ENCODE peak calls at places on chromosomes 7 and 10, in six cellular contexts. P is mesenchymal stem cell, M is Panc1, Q is GM23338, U is stomach, K is AG10803. X is an unnamed sample.

GRCh38 chr10:63644398-63645142 is 123.4 kb downstream of the REEP3 start:
- DNase-seq in M (no peak), U (no peak), Q (no peak), P (no peak), K (no peak), X (no peak)

GRCh38 chr10:86899670-86900276 is 57.6 kb downstream of the MMRN2 start:
- DNase-seq in K (peak), P (peak), U (peak), Q (peak), M (peak), X (peak)

GRCh38 chr10:4688620-4689019 is 137.4 kb upstream of the AKR1E2 start:
- DNase-seq in P (peak), U (no peak), K (no peak), M (no peak), Q (no peak), X (no peak)

GRCh38 chr7:117949232-117949631 is 76.0 kb upstream of the CTTNBP2 start:
- DNase-seq in U (no peak), M (no peak), Q (no peak), P (no peak), K (no peak), X (no peak)

GRCh38 chr10:101575580-101576228 is 12.4 kb downstream of the POLL start:
- DNase-seq in Q (no peak), M (no peak), U (no peak), K (no peak), P (no peak), X (no peak)

GRCh38 chr7:123355576-123356195 is 155.9 kb upstream of the SLC13A1 start:
- DNase-seq in U (no peak), Q (peak), M (no peak), K (no peak), P (peak), X (no peak)

GRCh38 chr7:149147730-149148653 is 739 bp downstream of the ZNF398 start:
- DNase-seq in Q (peak), M (no peak), K (peak), P (peak), U (peak), X (no peak)

GRCh38 chr7:139909379-139910050 is 80.5 kb downstream of the TBXAS1 start:
- DNase-seq in M (no peak), Q (no peak), P (no peak), K (peak), U (no peak), X (no peak)

GRCh38 chr10:110414563-110415309 is 83.0 kb upstream of the DUSP5 start:
- DNase-seq in U (peak), K (peak), P (no peak), Q (no peak), M (no peak), X (peak)

GRCh38 chr10:12849351-12850181 is 151.9 kb downstream of the CCDC3 start:
- DNase-seq in U (no peak), Q (no peak), K (no peak), M (no peak), P (no peak), X (no peak)

GRCh38 chr7:43164757-43165156 is 52.3 kb downstream of the HECW1 start:
- DNase-seq in U (no peak), K (peak), M (peak), Q (no peak), P (peak), X (no peak)

GRCh38 chr7:138278601-138279000 is 181.5 kb upstream of the TRIM24 start:
- DNase-seq in U (no peak), P (no peak), K (no peak), M (no peak), Q (no peak), X (no peak)

GRCh38 chr7:148720472-148720871 is 21.8 kb downstream of the CUL1 start:
- DNase-seq in P (no peak), U (no peak), K (peak), M (no peak), Q (no peak), X (no peak)

GRCh38 chr7:116398672-116399071 is 100.9 kb upstream of the CAV2 start:
- DNase-seq in M (no peak), U (no peak), K (no peak), P (no peak), Q (no peak), X (no peak)

GRCh38 chr10:101617102-101617823 is 29.1 kb downstream of the DPCD start:
- DNase-seq in K (no peak), P (no peak), Q (peak), U (no peak), M (no peak), X (no peak)

GRCh38 chr7:139817249-139817648 is 11.8 kb upstream of the TBXAS1 start:
- DNase-seq in Q (no peak), M (no peak), P (no peak), K (no peak), U (peak), X (no peak)

GRCh38 chr10:48452879-48453412 is 146.5 kb downstream of the MAPK8 start:
- DNase-seq in M (no peak), K (no peak), P (no peak), Q (no peak), U (peak), X (no peak)

GRCh38 chr7:151866028-151866427 is 10.9 kb downstream of the PRKAG2 start:
- DNase-seq in K (no peak), U (no peak), Q (no peak), P (no peak), M (no peak), X (no peak)
- H3K4me3 ChIP-seq in K (no peak), U (no peak), Q (no peak), P (no peak), M (no peak), X (no peak)

DNA sequence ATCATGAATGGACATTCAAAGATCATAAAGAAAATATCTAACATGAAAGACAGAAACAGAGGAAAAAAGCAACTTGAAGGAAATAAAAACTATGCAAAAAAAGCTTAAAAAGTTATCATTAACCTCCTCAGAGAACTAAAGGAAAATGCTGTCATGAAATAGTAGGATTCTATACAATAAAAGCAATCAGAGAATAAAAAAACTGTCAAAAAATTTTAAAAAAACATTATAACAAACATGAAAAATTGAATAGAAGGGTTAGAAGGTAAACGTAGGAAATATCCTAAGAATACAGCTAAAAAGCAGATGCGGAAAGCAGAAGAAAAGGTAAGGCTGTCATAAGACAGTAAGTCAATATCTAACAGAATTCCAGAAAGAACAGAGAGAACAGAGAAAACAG is 44.8 kb downstream of the SGMS1 start:
- DNase-seq in P (no peak), Q (no peak), U (no peak), M (no peak), K (no peak), X (no peak)
- H3K4me3 ChIP-seq in P (no peak), Q (no peak), U (no peak), M (no peak), K (no peak), X (no peak)

DNA sequence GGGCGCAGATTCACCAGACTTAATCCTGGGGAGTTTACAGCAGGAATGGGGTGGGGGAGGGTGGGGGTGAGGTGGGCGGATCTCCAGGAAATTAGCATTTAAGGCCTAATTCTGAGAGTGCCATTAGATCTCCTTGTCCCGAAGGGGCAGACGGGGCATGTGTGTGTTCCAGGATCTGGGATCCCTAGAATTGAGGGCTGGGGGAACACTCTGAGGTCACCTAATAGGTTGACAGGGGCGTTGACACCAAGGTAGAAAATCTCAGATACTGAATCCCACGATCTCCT is 9.4 kb upstream of the EPHB4 start:
- DNase-seq in U (no peak), K (no peak), Q (no peak), M (no peak), P (no peak), X (no peak)
- H3K4me3 ChIP-seq in U (peak), K (peak), Q (peak), M (no peak), P (peak), X (no peak)

DNA sequence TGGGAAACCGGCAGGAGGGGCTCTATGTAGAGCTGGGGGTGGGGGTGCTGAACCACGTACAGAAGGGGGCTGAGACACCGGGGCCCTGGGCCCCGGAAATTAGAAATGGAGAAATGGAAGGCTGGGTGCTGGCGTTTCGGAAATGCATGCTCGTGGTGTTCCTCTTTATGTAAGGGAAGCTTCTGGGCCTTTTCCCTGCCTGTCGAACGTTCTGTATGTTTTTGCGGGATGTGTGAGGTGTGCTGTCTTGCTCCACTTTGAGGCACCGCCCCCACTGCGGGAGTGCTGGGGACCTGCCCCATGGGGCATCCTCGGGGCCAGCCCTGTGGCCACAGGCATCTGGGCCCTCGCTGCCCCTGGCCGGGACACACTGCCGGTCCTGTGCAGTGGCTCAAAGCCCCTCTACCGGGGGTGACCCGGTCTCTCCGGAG is 1.7 kb upstream of the VENTX start:
- DNase-seq in U (no peak), M (no peak), Q (peak), K (no peak), P (no peak), X (no peak)
- H3K4me3 ChIP-seq in U (peak), M (no peak), Q (peak), K (no peak), P (no peak), X (no peak)

DNA sequence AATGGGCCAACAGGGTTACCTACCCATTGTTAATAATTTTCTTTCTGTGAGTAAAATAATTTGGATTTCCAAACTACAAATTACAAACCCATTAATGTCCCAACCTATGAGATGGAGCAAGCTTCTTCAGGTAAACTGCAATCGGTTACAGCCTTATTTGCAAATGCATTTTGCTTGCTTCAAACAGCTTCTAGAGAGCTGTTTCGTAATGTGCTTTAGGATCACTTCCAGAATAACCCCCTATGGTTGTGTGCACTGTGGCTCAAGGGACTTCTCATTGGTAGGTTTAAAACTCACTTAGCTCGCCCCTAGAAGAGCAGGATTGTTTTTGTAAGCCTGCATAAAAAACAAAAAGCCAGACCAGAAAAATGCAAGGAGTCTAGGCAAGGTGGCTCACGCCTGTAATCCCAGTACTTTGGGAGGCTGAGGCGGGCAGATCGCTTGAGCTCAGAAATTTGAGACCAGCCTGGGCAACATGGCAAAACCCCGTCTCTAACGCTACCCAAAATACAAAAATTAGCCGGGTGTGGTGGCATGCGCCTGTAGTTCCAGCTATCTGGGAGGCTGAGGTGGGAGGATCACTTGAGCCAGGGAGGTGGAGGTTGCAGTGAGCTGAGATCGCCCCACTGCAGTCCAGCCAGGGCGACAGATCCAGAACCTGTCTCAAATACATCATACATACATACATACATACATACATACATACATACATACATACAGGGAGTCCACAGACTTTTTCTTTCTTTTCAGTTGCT is 3.3 kb upstream of the MAP3K8 start:
- DNase-seq in Q (no peak), K (no peak), M (no peak), P (no peak), U (no peak), X (no peak)
- H3K4me3 ChIP-seq in Q (no peak), K (no peak), M (no peak), P (peak), U (no peak), X (no peak)

DNA sequence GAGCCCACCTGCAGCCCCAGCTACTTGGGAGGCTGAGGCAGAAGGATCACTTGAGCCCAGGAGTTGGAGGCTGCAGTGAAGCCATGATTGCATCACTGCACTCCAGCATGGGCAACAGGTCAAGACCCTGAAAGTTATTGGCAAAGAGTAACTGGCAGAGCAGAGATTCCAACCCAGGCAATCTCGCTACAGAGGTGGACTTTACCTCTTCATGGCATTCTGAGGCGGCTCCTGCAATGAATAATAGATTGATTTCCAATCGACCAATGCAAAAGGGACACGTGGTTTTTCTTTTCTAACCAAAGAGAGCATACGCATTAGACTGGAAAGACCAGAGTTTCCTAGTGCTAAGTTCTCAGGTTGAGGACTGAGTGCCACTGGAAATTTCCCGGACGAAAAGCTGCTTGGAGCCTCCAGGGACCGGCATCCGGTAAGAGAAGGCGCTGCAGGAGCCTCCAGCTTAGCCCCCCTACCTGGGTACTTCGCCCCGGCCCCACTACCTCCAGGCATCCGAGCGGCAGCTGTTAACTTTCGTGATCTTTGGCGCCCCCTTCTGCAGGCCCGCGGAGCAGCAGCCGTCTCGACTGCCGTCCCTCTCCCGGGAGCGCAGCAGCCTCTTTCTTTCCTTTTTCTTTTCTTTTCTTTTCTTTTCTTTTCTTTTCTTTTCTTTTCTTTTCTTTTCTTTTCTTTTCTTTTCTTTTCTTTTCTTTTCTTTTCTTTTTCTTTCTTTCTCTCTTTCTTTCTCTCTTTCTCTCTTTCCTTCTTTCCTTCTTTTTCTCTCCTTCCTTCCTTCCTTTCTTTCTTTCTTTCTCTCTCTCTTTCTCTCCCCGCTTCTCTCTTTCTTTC is 4.1 kb downstream of the MBLAC1 start:
- DNase-seq in Q (peak), M (no peak), U (peak), P (peak), K (peak), X (peak)
- H3K4me3 ChIP-seq in Q (peak), M (no peak), U (no peak), P (peak), K (peak), X (peak)

DNA sequence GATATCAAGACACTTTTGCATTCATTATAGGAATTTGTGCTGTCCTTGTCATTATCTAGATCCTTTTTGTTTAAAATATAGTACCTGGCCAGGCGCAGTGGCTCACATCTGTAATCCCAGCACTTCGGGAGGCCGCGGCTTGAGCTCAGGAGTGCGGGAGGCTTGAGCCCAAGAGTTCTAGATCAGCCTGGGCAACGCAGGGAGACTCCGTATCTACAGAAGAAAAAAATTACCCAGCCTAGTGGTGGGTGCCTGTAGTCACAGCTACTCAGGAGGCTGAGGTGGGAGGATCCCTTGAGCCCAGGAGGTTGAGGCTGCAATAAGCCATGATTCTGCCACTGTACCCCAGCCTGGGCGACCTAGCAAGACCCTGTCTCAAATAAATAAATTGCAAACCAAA is 621 bp upstream of the MORN4 start:
- DNase-seq in U (no peak), M (no peak), P (no peak), Q (peak), K (peak), X (no peak)
- H3K4me3 ChIP-seq in U (peak), M (peak), P (peak), Q (peak), K (peak), X (peak)

DNA sequence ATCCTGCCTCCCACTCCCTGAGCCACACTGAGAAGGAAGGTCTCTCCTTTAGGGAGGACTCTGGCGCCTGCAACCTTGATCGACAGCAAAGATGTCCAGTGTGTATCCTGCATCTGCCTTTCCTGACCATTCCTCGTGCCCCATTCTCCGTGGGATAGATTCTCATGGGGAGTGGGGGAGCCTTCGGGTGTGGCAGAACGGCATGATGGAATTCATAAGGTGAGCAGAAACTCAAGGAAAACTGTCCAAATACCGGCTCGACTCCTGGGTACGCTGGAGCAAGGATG is 633 bp upstream of the RARRES2 start:
- DNase-seq in P (no peak), K (no peak), M (no peak), Q (no peak), U (no peak), X (no peak)
- H3K4me3 ChIP-seq in P (no peak), K (no peak), M (no peak), Q (peak), U (peak), X (no peak)

GRCh38 chr10:33790506-33791283 is 456.2 kb upstream of the NRP1 start:
- DNase-seq in Q (no peak), P (no peak), K (no peak), U (no peak), M (no peak), X (no peak)

GRCh38 chr10:33791295-33791694 is 456.8 kb upstream of the NRP1 start:
- DNase-seq in Q (no peak), U (no peak), K (no peak), M (no peak), P (no peak), X (no peak)

GRCh38 chr10:33795529-33795928 is 461.1 kb upstream of the NRP1 start:
- DNase-seq in P (no peak), Q (no peak), M (no peak), U (no peak), K (no peak), X (peak)

GRCh38 chr10:33798754-33799153 is 464.3 kb upstream of the NRP1 start:
- DNase-seq in K (no peak), Q (no peak), P (no peak), M (no peak), U (no peak), X (no peak)

GRCh38 chr10:33793793-33794192 is 459.3 kb upstream of the NRP1 start:
- DNase-seq in U (no peak), M (no peak), Q (no peak), K (no peak), P (no peak), X (no peak)
- H3K4me3 ChIP-seq in U (no peak), M (no peak), Q (no peak), K (no peak), P (no peak), X (no peak)